ENCODE peak calls at places on chromosomes 4 and X, in nine cellular contexts. Q, J, G, D, F, S, Z, I and N are unnamed samples.

GRCh38 chr4:11842620-11843263 is 414.0 kb upstream of the HS3ST1 start:
- DNase-seq in Q (no peak), J (no peak), G (peak), D (no peak), F (no peak), S (no peak), Z (no peak), I (no peak), N (no peak)

GRCh38 chr4:54165438-54165837 is 63.7 kb upstream of the PDGFRA start:
- DNase-seq in Q (no peak), J (no peak), G (peak), D (peak), F (no peak), S (no peak), Z (no peak), I (no peak), N (no peak)

GRCh38 chrX:22109442-22109841 is 77.3 kb downstream of the PHEX start:
- DNase-seq in Q (no peak), J (no peak), G (peak), D (no peak), F (no peak), S (no peak), Z (no peak), I (no peak), N (no peak)

GRCh38 chr4:180120114-180120513 is 2123.1 kb upstream of the TENM3 start:
- DNase-seq in Q (no peak), J (no peak), G (no peak), D (no peak), F (no peak), S (no peak), Z (no peak), I (no peak), N (no peak)

GRCh38 chrX:130539721-130540321 is 138.0 kb downstream of the RBMX2 start:
- DNase-seq in Q (peak), J (peak), G (peak), D (peak), F (peak), S (peak), Z (peak), I (peak), N (no peak)

GRCh38 chrX:33190016-33190415 is 21.3 kb downstream of the DMD start:
- DNase-seq in Q (no peak), J (no peak), G (no peak), D (no peak), F (no peak), S (no peak), Z (no peak), I (no peak), N (no peak)

GRCh38 chr4:106238819-106239420 is 77.1 kb downstream of the TBCK start:
- DNase-seq in Q (no peak), J (peak), G (peak), D (peak), F (no peak), S (no peak), Z (peak), I (no peak), N (no peak)

GRCh38 chr4:124937993-124938392 is 225.5 kb upstream of the ANKRD50 start:
- DNase-seq in Q (no peak), J (no peak), G (no peak), D (no peak), F (no peak), S (no peak), Z (no peak), I (no peak), N (no peak)

GRCh38 chr4:89712141-89712540 is 124.8 kb downstream of the SNCA start:
- DNase-seq in Q (no peak), J (no peak), G (no peak), D (peak), F (no peak), S (no peak), Z (no peak), I (no peak), N (no peak)

GRCh38 chr4:52853351-52853750 is 8.8 kb upstream of the RASL11B start:
- DNase-seq in Q (no peak), J (no peak), G (peak), D (peak), F (no peak), S (no peak), Z (no peak), I (no peak), N (no peak)

GRCh38 chr4:182015893-182016292 is 227.3 kb upstream of the TENM3 start:
- DNase-seq in Q (no peak), J (no peak), G (peak), D (no peak), F (no peak), S (no peak), Z (no peak), I (no peak), N (no peak)

GRCh38 chr4:10810411-10810810 is 125.8 kb upstream of the CLNK start:
- DNase-seq in Q (no peak), J (no peak), G (no peak), D (no peak), F (no peak), S (no peak), Z (no peak), I (no peak), N (no peak)

GRCh38 chr4:3452376-3452775 is 10.6 kb downstream of the HGFAC start:
- DNase-seq in Q (no peak), J (no peak), G (no peak), D (peak), F (no peak), S (no peak), Z (no peak), I (no peak), N (no peak)

GRCh38 chr4:156889616-156890594 is 81.7 kb downstream of the PDGFC start:
- DNase-seq in Q (peak), J (no peak), G (peak), D (peak), F (no peak), S (no peak), Z (no peak), I (no peak), N (peak)

GRCh38 chr4:74320559-74321118 is 12.4 kb downstream of the EPGN start:
- DNase-seq in Q (no peak), J (peak), G (peak), D (peak), F (no peak), S (no peak), Z (no peak), I (no peak), N (peak)

GRCh38 chr4:95580226-95580625 is 31.5 kb upstream of the UNC5C start:
- DNase-seq in Q (no peak), J (no peak), G (no peak), D (no peak), F (no peak), S (no peak), Z (no peak), I (no peak), N (no peak)

GRCh38 chr4:119490335-119490734 is 138.3 kb downstream of the PDE5A start:
- DNase-seq in Q (no peak), J (peak), G (peak), D (peak), F (no peak), S (no peak), Z (no peak), I (no peak), N (no peak)

GRCh38 chrX:9558615-9559014 is 93.8 kb downstream of the TBL1X start:
- DNase-seq in Q (no peak), J (no peak), G (no peak), D (no peak), F (no peak), S (no peak), Z (no peak), I (no peak), N (no peak)

GRCh38 chr4:72568959-72569718 is at the start of gene ADAMTS3:
- DNase-seq in Q (peak), J (peak), G (peak), D (peak), F (no peak), S (no peak), Z (peak), I (peak), N (no peak)

GRCh38 chr4:110480031-110480549 is 4.1 kb downstream of the ENPEP start:
- DNase-seq in Q (no peak), J (no peak), G (peak), D (peak), F (no peak), S (no peak), Z (no peak), I (no peak), N (no peak)

GRCh38 chrX:152861116-152861515 is 30.3 kb downstream of the NSDHL start:
- DNase-seq in Q (no peak), J (no peak), G (no peak), D (peak), F (no peak), S (no peak), Z (no peak), I (no peak), N (no peak)

GRCh38 chr4:187667095-187667494 is 328.5 kb upstream of the ZFP42 start:
- DNase-seq in Q (no peak), J (no peak), G (no peak), D (no peak), F (no peak), S (no peak), Z (no peak), I (no peak), N (no peak)

GRCh38 chrX:20382518-20383291 is 116.0 kb upstream of the RPS6KA3 start:
- DNase-seq in Q (no peak), J (no peak), G (peak), D (no peak), F (no peak), S (no peak), Z (no peak), I (no peak), N (peak)